ENCODE peak calls at places on chromosomes 13 and 19, in seven cellular contexts. E is GOT3; X is IMR-90; A is HFF-Myc; D is nucleus accumbens; P is Peyer's patch; Y is activated T-helper 2 cell treated with anti-CD3 and anti-CD28 coated beads, Interferon-gamma antibody, Interleukin-2, Interleukin-4, amounts not matched to agents 10 μg/mL and 5 μg/mL and 100 μg/mL, durations not matched to agents 14 hours and 24 hours and 36 hours. N is an unnamed sample.

GRCh38 chr13:93690139-93690538 is 463.5 kb downstream of the GPC6 start:
- DNase-seq in D (no peak), E (no peak), Y (no peak), X (peak), A (no peak), P (no peak), N (no peak)

GRCh38 chr13:97901716-97902115 is 51.8 kb upstream of the IPO5 start:
- DNase-seq in Y (no peak), A (no peak), D (no peak), X (no peak), E (no peak), P (no peak), N (no peak)

GRCh38 chr13:91122766-91123165 is 224.7 kb upstream of the MIR17HG start:
- DNase-seq in D (no peak), X (no peak), Y (no peak), P (no peak), E (no peak), A (no peak), N (no peak)

GRCh38 chr19:41548954-41549688 is 26.8 kb upstream of the CEACAM21 start:
- DNase-seq in X (no peak), E (no peak), P (peak), Y (peak), A (no peak), D (no peak), N (no peak)

GRCh38 chr13:20188649-20189553 is 3.8 kb downstream of the GJB2 start:
- DNase-seq in A (no peak), E (no peak), D (no peak), Y (no peak), P (no peak), X (no peak), N (no peak)

GRCh38 chr13:29497137-29497654 is 98.3 kb downstream of the SLC7A1 start:
- DNase-seq in X (peak), A (no peak), E (no peak), Y (no peak), D (no peak), P (no peak), N (no peak)

GRCh38 chr19:16445238-16446107 is 26.3 kb downstream of the EPS15L1 start:
- DNase-seq in D (no peak), X (peak), A (no peak), Y (no peak), E (no peak), P (peak), N (no peak)

GRCh38 chr19:45402469-45403070 is 2.3 kb downstream of the PPP1R13L start:
- DNase-seq in P (peak), Y (no peak), D (no peak), A (no peak), E (no peak), X (no peak), N (no peak)

GRCh38 chr19:12834976-12835757 is 788 bp upstream of the RTBDN start:
- DNase-seq in P (no peak), E (no peak), X (no peak), Y (no peak), D (no peak), A (no peak), N (no peak)

GRCh38 chr19:38024991-38025716 is 118.1 kb downstream of the SIPA1L3 start:
- DNase-seq in P (no peak), A (no peak), X (no peak), D (no peak), Y (no peak), E (no peak), N (no peak)

GRCh38 chr13:87820221-87820620 is 149.1 kb downstream of the SLITRK5 start:
- DNase-seq in P (no peak), D (no peak), E (no peak), X (no peak), A (no peak), Y (no peak), N (no peak)

GRCh38 chr19:49422407-49423277 is 599 bp downstream of the PTH2 start:
- DNase-seq in E (no peak), P (no peak), A (no peak), Y (peak), D (no peak), X (peak), N (no peak)

GRCh38 chr19:48681127-48681470 is 8.3 kb upstream of the NTN5 start:
- DNase-seq in E (no peak), X (peak), Y (no peak), D (no peak), P (no peak), A (no peak), N (no peak)

GRCh38 chr13:40982772-40983171 is 36.3 kb downstream of the ELF1 start:
- DNase-seq in D (no peak), Y (peak), E (no peak), P (peak), X (peak), A (no peak), N (no peak)

GRCh38 chr19:12800344-12800732 is 1.3 kb downstream of the PRDX2 start:
- DNase-seq in Y (no peak), X (no peak), A (no peak), E (no peak), D (no peak), P (no peak), N (no peak)

GRCh38 chr19:42197375-42197817 is 20.1 kb downstream of the DEDD2 start:
- DNase-seq in E (no peak), A (no peak), P (peak), Y (no peak), D (no peak), X (no peak), N (no peak)

GRCh38 chr13:23847545-23847944 is 41.7 kb downstream of the MIPEP start:
- DNase-seq in P (no peak), E (no peak), A (no peak), D (no peak), Y (no peak), X (no peak), N (no peak)

GRCh38 chr19:7515471-7516226 is at the start of gene ZNF358:
- DNase-seq in E (no peak), D (peak), A (no peak), P (peak), X (peak), Y (no peak), N (peak)

GRCh38 chr19:18856385-18857126 is 24.8 kb downstream of the UPF1 start:
- DNase-seq in Y (no peak), P (no peak), A (no peak), E (no peak), D (peak), X (no peak), N (no peak)

N was measured in type B pancreatic cell.